ENCODE peak calls at places on chromosome 4, in five cellular contexts. Y is IMR-90, I is A549, V is K562, Z is H1. E is an unnamed sample.

GRCh38 chr4:157587681-157588423 is 367.3 kb downstream of the GRIA2 start:
- DNase-seq in I (no peak), Z (no peak), Y (no peak), V (no peak), E (no peak)

GRCh38 chr4:84965558-84966381 is 720 bp downstream of the WDFY3 start:
- DNase-seq in Y (peak), Z (no peak), V (peak), I (peak), E (peak)

GRCh38 chr4:130722370-130722769 is 1626.4 kb downstream of the C4orf33 start:
- DNase-seq in Z (peak), V (no peak), I (peak), Y (no peak), E (no peak)

GRCh38 chr4:87807402-87807801 is 8.0 kb downstream of the IBSP start:
- DNase-seq in I (no peak), Z (no peak), Y (no peak), V (no peak), E (no peak)

GRCh38 chr4:10098770-10099139 is 17.8 kb downstream of the WDR1 start:
- DNase-seq in V (no peak), Z (no peak), Y (peak), I (no peak), E (no peak)

GRCh38 chr4:98639523-98639922 is 18.9 kb downstream of the TSPAN5 start:
- DNase-seq in Y (peak), Z (no peak), V (no peak), I (no peak), E (no peak)

GRCh38 chr4:61533140-61533539 is 333.0 kb downstream of the ADGRL3 start:
- DNase-seq in V (no peak), I (no peak), Y (peak), Z (no peak), E (no peak)

GRCh38 chr4:126604273-126604867 is 1028.4 kb upstream of the INTU start:
- DNase-seq in V (peak), Y (peak), Z (no peak), I (peak), E (peak)

GRCh38 chr4:48909697-48910096 is 3.1 kb upstream of the OCIAD2 start:
- DNase-seq in Y (peak), V (no peak), Z (peak), I (peak), E (no peak)

GRCh38 chr4:87005690-87006461 is 71.1 kb downstream of the AFF1 start:
- DNase-seq in V (no peak), I (no peak), Y (no peak), Z (no peak), E (no peak)

GRCh38 chr4:188960411-188961093 is 821.3 kb downstream of the TRIML1 start:
- DNase-seq in Z (no peak), V (no peak), Y (peak), I (no peak), E (no peak)

GRCh38 chr4:186624951-186625350 is 69.6 kb upstream of the MTNR1A start:
- DNase-seq in I (no peak), Z (no peak), V (no peak), Y (peak), E (peak)

GRCh38 chr4:1511441-1512041 is 105.3 kb upstream of the NKX1-1 start:
- DNase-seq in I (peak), Y (peak), V (peak), Z (no peak), E (peak)

GRCh38 chr4:124631760-124632159 is 80.8 kb downstream of the ANKRD50 start:
- DNase-seq in Y (peak), Z (no peak), V (no peak), I (peak), E (no peak)

GRCh38 chr4:113157086-113157857 is 107.8 kb downstream of the ANK2 start:
- DNase-seq in I (no peak), Y (no peak), Z (no peak), V (no peak), E (no peak)

GRCh38 chr4:133594246-133595207 is 445.4 kb downstream of the PCDH10 start:
- DNase-seq in Z (no peak), Y (peak), V (no peak), I (no peak), E (no peak)

GRCh38 chr4:72744103-72744725 is 175.2 kb upstream of the ADAMTS3 start:
- DNase-seq in Y (no peak), V (no peak), Z (no peak), I (no peak), E (no peak)

GRCh38 chr4:151676301-151676700 is 84.5 kb downstream of the GATB start:
- DNase-seq in V (no peak), I (peak), Y (peak), Z (no peak), E (no peak)

GRCh38 chr4:135598151-135598550 is 1396.6 kb upstream of the PABPC4L start:
- DNase-seq in V (no peak), I (no peak), Y (no peak), Z (no peak), E (no peak)
- TF ChIP-seq MAFK in V (no peak), I (no peak), Y (no peak), Z (no peak), E (no peak)

GRCh38 chr4:109972786-109973528 is 60.3 kb downstream of the EGF start:
- DNase-seq in Z (no peak), Y (no peak), V (no peak), I (no peak), E (peak)
- H3K4me3 ChIP-seq in Z (peak), Y (no peak), V (no peak), I (no peak), E (peak)

DNA sequence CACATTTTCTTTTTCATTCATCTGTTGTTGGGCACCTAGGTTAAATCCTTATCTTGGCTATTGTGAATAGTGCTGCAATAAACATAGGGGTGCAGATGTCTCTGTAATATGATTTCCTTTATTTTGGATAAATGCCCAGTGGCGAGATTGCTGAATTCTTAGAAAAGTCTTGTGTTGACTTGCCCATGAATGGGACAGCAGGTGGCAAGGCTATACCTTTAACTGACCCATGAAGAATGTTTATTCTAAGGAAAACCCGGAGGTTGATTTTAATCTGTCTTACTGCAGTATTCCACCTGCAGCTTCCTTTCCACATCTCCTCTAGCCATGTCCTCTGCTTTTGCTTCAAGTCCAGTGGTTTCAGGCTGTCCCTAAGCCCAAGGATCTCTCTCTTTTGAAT is 220.6 kb downstream of the SNCA start:
- DNase-seq in V (no peak), Y (no peak), I (no peak), Z (no peak), E (no peak)
- TF ChIP-seq MAFK in V (no peak), Y (no peak), I (no peak), Z (no peak), E (no peak)

GRCh38 chr4:21946858-21947257 is 1.7 kb downstream of the KCNIP4 start:
- DNase-seq in V (no peak), Z (no peak), I (no peak), Y (no peak), E (no peak)

GRCh38 chr4:21948347-21949072 is at the start of gene KCNIP4:
- DNase-seq in V (no peak), Z (no peak), Y (no peak), I (no peak), E (no peak)

GRCh38 chr4:21952549-21952948 is 4.0 kb upstream of the KCNIP4 start:
- DNase-seq in Z (no peak), Y (no peak), V (no peak), I (no peak), E (no peak)

GRCh38 chr4:21949073-21949457 is 493 bp upstream of the KCNIP4 start:
- DNase-seq in Y (no peak), I (no peak), Z (no peak), V (no peak), E (no peak)

DNA sequence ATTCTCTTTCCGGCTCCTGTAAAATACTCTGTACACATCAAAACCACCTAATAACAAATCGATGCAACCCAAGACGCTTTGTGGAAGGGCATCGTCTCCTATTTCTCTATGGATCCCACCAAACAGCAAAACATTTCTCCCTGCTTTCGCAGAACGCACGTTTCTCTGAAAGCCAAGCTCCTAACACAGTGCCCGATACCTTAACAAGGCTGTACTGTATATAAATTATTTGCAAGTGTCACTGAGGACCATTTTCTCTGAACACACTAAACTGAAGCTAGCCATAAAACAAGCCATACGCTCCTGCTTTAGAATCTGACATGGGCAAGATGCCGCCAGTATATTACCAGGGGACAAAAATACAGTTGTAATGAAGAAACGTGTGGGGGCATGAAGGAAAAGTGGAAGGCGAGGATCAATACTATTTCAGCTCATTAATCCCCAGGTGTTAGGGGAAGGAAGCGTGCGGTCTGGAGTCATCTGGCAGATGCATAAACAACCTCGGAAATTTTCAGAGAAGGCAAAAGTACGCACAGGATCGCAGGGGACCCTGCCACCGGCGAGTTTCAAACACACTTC is 715 bp downstream of the KCNIP4 start:
- DNase-seq in Y (no peak), V (no peak), Z (no peak), I (no peak), E (no peak)
- H3K4me3 ChIP-seq in Y (no peak), V (no peak), Z (peak), I (no peak), E (peak)

GRCh38 chr4:139807483-139807882 is 141.9 kb downstream of the MGST2 start:
- DNase-seq in I (no peak), Y (no peak), V (no peak), Z (no peak), E (no peak)

GRCh38 chr4:139810710-139811109 is 145.1 kb downstream of the MGST2 start:
- DNase-seq in I (peak), Y (no peak), V (no peak), Z (no peak), E (no peak)

GRCh38 chr4:139808381-139809206 is 143.0 kb downstream of the MGST2 start:
- DNase-seq in Y (peak), V (no peak), Z (no peak), I (no peak), E (peak)

GRCh38 chr4:139809207-139810157 is 143.9 kb downstream of the MGST2 start:
- DNase-seq in Z (no peak), I (no peak), Y (no peak), V (no peak), E (no peak)

DNA sequence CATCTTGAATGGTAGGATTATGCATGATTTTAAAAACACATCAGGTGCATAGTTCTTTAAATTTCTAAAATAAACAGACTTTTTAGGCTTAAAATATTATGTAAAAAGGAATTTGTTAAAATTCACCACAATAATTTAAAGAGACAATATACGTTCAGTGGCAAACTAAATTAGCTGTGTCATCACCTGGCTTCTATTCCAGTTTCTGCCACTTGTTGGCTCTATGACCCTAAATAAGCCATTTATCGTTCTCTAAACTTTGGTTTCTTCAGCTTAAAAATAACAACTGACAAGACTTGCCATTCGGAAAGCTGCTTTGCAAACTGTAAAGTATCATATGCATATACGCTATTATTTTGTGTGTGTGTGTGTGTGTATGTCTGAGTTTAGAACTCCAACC is 141.3 kb downstream of the MGST2 start:
- DNase-seq in V (no peak), I (no peak), Z (no peak), Y (no peak), E (no peak)
- TF ChIP-seq MAFK in V (peak), I (no peak), Z (peak), Y (no peak), E (peak)

GRCh38 chr4:75902352-75902751 is at the start of gene PPEF2:
- DNase-seq in Z (no peak), I (no peak), Y (no peak), V (no peak), E (no peak)
- H3K4me3 ChIP-seq in Z (no peak), I (no peak), Y (no peak), V (no peak), E (no peak)

DNA sequence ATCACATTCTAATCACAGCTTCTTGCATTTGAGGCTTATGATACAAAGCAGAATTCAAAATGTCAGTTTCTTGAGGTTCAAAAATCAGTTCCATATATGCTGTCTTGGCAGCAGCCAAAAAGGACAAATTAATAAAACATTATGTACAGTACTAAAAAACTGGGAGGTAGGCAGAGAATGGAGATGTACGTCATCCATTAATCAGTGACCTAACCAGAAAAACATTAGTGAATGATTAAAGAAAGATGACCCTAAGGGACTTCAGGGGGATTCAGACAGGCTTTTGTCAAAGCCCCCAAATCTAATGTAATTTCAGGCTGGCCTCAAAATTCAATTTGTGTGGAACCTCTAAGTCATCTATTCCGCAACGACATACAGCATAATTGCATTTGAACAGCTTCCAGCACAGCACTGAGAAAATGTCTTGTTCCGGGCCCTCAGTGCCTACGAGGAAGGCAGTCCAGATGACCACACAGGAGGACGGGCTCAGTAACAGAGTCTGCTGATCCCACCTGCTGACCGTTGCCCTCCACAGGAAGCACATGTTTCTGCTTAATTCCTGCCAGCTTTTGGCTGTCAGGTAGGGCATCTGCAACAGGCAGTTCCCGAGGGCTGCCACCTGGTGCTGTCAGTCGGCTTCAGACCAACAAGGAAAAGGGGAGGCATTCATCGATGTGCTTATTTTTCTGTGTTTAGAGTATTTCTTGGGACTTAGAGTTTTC is 83.8 kb upstream of the HHIP start:
- DNase-seq in Z (peak), V (no peak), Y (no peak), I (no peak), E (no peak)
- TF ChIP-seq MAFK in Z (no peak), V (no peak), Y (no peak), I (no peak), E (no peak)

DNA sequence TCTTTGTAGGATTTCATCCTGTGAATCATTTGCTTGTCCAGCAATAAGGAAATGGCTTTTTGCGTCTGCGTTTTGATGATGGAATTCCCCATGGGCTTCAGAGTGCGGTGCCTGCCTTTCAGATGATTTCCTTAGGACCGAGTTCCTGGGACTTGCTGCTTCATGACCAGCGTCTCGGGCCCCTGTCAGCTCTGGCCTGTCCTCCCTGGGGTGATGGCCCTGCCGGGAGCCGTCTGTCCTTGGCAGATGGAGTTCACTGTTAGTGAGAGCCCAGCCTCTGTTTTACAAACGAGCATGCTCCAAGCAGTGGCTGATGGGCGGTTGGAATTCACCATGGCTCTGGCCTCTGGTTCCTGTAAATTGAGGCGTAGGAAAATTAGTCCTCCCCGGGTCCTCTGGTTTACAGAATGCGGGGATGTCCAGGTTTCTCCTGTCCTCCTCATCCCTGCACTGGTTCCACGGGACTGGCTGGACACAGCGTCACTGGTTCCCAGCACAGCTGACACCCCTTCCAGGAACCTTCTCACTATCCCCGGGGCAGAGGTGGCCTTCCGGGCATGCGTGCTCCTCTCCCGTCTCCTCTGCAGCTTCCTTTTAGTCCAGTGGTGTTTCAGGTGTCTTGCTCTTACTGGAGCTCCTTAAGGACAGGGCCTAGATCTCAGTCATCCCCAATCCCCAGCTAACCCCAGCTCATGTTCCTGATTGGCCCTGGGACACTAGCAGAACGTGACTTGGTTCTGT is 34.9 kb downstream of the TBC1D14 start:
- DNase-seq in I (no peak), Z (no peak), Y (no peak), V (no peak), E (no peak)
- H3K4me3 ChIP-seq in I (no peak), Z (no peak), Y (no peak), V (no peak), E (no peak)

GRCh38 chr4:116811730-116812129 is 273.6 kb downstream of the TRAM1L1 start:
- DNase-seq in I (no peak), V (no peak), Z (no peak), Y (no peak), E (no peak)
- TF ChIP-seq MAFK in I (peak), V (no peak), Z (no peak), Y (peak), E (no peak)

GRCh38 chr4:118972167-118972566 is 83.5 kb downstream of the SYNPO2 start:
- DNase-seq in Z (no peak), V (no peak), I (no peak), Y (no peak), E (no peak)

GRCh38 chr4:118973295-118973694 is 84.6 kb downstream of the SYNPO2 start:
- DNase-seq in Z (no peak), V (no peak), I (no peak), Y (no peak), E (no peak)

GRCh38 chr4:118979712-118980111 is 91.1 kb downstream of the SYNPO2 start:
- DNase-seq in Z (no peak), I (no peak), Y (no peak), V (no peak), E (no peak)

GRCh38 chr4:118975487-118976192 is 87.0 kb downstream of the SYNPO2 start:
- DNase-seq in Z (no peak), Y (no peak), V (no peak), I (no peak), E (no peak)

DNA sequence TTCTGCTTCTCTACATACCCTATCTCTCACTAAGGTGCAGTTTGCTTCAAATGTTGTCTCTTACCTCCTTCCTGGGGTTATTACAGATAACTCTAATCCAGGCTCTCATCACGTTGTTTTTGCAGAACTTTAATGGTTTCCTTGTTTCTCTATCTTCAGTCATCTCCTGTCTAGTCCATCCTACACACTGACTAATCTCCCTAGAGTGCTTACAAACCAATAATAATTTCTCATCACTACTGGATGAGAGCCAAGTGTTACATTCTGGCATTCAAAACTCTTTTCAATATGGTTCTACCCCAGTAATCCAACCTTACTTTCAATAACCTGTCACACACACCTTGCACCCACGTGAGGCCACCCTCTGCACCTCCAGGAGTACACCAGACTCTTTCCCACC is 86.1 kb downstream of the SYNPO2 start:
- DNase-seq in Z (no peak), V (no peak), Y (peak), I (no peak), E (no peak)
- H3K4me3 ChIP-seq in Z (no peak), V (no peak), Y (no peak), I (no peak), E (no peak)